ENCODE peak calls at places on chromosomes 7 and 10, in nine cellular contexts. Z is esophagus squamous epithelium, A is upper lobe of left lung, F is H1, O is uterus, V is HepG2, T is HCT116, U is spleen, X is K562. W is an unnamed sample. For H3K36me3, the result is how much of the 10 kb centered on the place peaks cover.

GRCh38 chr10:12432402-12433189 is 83.2 kb downstream of the CAMK1D start:
- DNase-seq in Z (no peak), A (no peak), U (peak), T (no peak), X (no peak), V (no peak), O (no peak), F (no peak), W (no peak)

GRCh38 chr10:128306966-128307365 is 180.7 kb upstream of the MKI67 start:
- DNase-seq in Z (no peak), F (no peak), O (no peak), U (no peak), A (no peak), V (no peak), T (no peak), X (no peak), W (no peak)

GRCh38 chr10:10213237-10213636 is 804.4 kb upstream of the CELF2 start:
- DNase-seq in Z (no peak), V (no peak), U (no peak), T (no peak), F (no peak), A (no peak), O (no peak), X (no peak), W (no peak)

GRCh38 chr10:3805791-3806381 is 20.9 kb upstream of the KLF6 start:
- DNase-seq in A (no peak), O (peak), X (peak), T (peak), Z (no peak), U (peak), V (no peak), F (no peak), W (no peak)

GRCh38 chr10:3147117-3147820 is 25.3 kb downstream of the PITRM1 start:
- DNase-seq in V (no peak), O (no peak), T (no peak), X (no peak), A (peak), Z (no peak), U (no peak), F (no peak), W (no peak)

GRCh38 chr7:127107601-127108007 is 145.1 kb downstream of the GRM8 start:
- DNase-seq in Z (no peak), F (peak), A (no peak), T (peak), X (peak), U (no peak), O (no peak), V (peak), W (peak)

GRCh38 chr7:141752634-141753033 is 11.3 kb upstream of the TAS2R3 start:
- DNase-seq in T (no peak), Z (no peak), V (no peak), U (no peak), O (no peak), A (no peak), X (peak), F (no peak), W (no peak)

GRCh38 chr10:119120413-119120867 is 16.5 kb downstream of the DENND10 start:
- DNase-seq in Z (no peak), X (peak), T (no peak), U (no peak), F (no peak), V (peak), O (no peak), A (no peak), W (no peak)

GRCh38 chr10:44458671-44459403 is 73.9 kb upstream of the CXCL12 start:
- DNase-seq in A (peak), V (no peak), Z (no peak), F (no peak), T (no peak), U (no peak), O (no peak), X (no peak), W (peak)

GRCh38 chr10:50439187-50439586 is 184.6 kb downstream of the SGMS1 start:
- DNase-seq in Z (no peak), A (no peak), F (no peak), O (no peak), T (no peak), X (peak), U (no peak), V (no peak), W (no peak)

GRCh38 chr10:23196915-23197314 is 4.8 kb downstream of the PTF1A start:
- DNase-seq in X (no peak), U (no peak), V (no peak), F (no peak), O (no peak), T (no peak), A (no peak), Z (no peak), W (no peak)

GRCh38 chr10:72194949-72195348 is 20.9 kb upstream of the ANAPC16 start:
- DNase-seq in Z (no peak), O (no peak), V (no peak), X (no peak), A (no peak), U (no peak), T (no peak), F (no peak), W (no peak)

GRCh38 chr7:151245360-151246160 is 2.9 kb downstream of the SMARCD3 start:
- DNase-seq in Z (no peak), U (peak), O (no peak), V (no peak), X (peak), T (no peak), F (peak), A (peak), W (peak)

GRCh38 chr7:74544706-74545469 is 91.2 kb downstream of the GTF2IRD1 start:
- DNase-seq in F (peak), Z (no peak), U (no peak), V (peak), O (no peak), A (no peak), T (peak), X (peak), W (no peak)

GRCh38 chr10:811379-811778 is 120.1 kb downstream of the LARP4B start:
- DNase-seq in U (no peak), Z (no peak), F (no peak), V (no peak), X (no peak), T (no peak), O (no peak), A (no peak), W (no peak)

DNA sequence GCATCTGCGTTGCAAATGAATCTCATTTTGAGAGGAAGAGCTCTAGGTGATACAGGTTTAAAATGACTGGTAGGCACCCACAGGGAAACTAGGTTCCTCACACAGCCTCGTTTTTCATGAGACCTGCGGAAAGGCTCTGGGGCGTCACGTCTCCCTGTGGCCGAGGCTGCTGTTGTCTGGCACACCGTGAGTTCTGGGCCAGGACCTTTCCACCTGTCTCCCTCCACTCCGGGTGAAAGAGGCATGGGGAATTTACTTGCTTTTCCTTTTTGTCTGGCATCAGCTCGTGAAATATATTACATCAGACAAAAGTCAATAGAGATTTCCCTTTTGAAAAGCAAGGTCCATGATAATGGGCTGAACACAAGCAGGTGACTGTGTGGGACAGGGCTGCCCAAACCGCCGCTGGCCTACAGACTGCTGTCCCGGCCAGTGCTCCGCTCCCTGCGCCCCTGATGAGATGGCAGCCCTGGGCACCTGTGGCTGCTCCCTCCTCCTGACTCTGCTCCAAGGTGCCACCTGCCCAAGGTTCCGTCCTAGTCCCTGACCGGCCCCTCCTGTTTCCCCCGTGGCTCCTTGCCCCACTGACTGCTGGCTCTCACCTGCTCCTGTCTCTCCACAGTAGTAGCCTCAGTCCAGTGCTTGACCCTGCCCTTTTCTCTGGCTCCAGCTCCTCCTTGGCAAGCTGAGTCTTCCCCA is 109.6 kb downstream of the NKX6-2 start:
- DNase-seq in F (no peak), O (no peak), X (no peak), T (no peak), U (peak), Z (no peak), A (peak), V (peak), W (peak)
- TF ChIP-seq POLR2A in F (no peak), O (no peak), X (no peak), T (no peak), U (no peak), Z (no peak), A (no peak), V (no peak), W (no peak)

DNA sequence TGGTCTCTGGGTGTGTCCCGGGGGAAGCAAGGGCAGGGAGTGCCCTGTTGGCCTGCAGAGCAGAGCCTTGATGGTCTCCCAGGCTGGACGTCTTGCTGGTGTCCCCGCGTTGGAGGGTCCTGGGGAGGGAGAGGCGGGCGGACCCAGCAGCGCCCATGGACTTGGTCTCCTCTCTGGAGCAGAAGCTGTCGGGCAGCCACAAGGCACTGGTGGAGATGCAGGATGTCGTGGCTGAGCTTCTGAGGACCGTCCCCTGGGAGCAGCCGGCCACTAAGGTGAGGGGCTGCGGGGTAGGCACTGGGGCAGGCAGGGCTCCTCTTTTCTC is 20.9 kb downstream of the TTYH3 start:
- DNase-seq in A (peak), V (no peak), X (no peak), Z (no peak), T (no peak), F (no peak), O (no peak), U (no peak), W (no peak)
- H3K36me3 ChIP-seq in A (under half), V (under half), X (under half), Z (half or more), T (under half), F (under half), O (under half), U (half or more), W (under half)

GRCh38 chr7:157969995-157970394 is 617.6 kb downstream of the PTPRN2 start:
- DNase-seq in T (no peak), U (peak), V (no peak), A (no peak), F (no peak), X (no peak), Z (no peak), O (no peak), W (no peak)
- H3K4me3 ChIP-seq in T (no peak), U (no peak), V (no peak), A (no peak), F (no peak), X (no peak), Z (no peak), O (no peak), W (no peak)

DNA sequence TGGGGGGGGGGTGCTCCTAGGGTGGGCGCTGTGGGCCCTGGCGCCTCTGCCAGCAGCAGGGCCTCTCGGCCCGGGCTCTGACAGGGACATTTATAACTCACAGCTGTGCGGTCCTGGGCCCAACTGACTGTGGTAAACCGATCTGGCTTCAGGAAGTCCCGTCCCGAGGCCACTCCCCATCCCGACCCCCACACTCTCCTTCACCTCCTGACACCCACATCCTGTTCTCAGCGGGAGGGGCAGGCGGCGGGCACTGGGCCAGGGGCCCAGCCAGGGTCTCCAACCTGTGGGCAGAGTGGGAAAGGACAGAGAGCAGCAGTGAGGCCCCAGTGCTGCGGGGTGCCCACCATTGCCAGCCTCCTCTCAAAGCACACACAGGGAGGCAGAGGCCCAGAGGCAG is 69.1 kb downstream of the ZMIZ1 start:
- DNase-seq in X (no peak), T (no peak), O (no peak), V (no peak), U (peak), Z (no peak), F (no peak), A (no peak), W (no peak)
- TF ChIP-seq POLR2A in X (no peak), T (no peak), O (no peak), V (no peak), U (no peak), Z (no peak), F (no peak), A (no peak), W (no peak)

GRCh38 chr10:73234695-73235094 is 12.4 kb downstream of the DNAJC9 start:
- DNase-seq in F (no peak), O (no peak), X (no peak), U (no peak), V (no peak), T (no peak), A (no peak), Z (no peak), W (no peak)

GRCh38 chr10:73244866-73245477 is 2.1 kb downstream of the DNAJC9 start:
- DNase-seq in U (no peak), V (no peak), O (no peak), F (no peak), T (no peak), A (no peak), Z (no peak), X (peak), W (no peak)

GRCh38 chr10:73238990-73239566 is 8.0 kb downstream of the DNAJC9 start:
- DNase-seq in A (no peak), U (no peak), Z (no peak), O (no peak), F (no peak), X (no peak), V (no peak), T (no peak), W (no peak)

GRCh38 chr10:73239908-73240307 is 7.1 kb downstream of the DNAJC9 start:
- DNase-seq in X (no peak), A (no peak), T (no peak), F (no peak), Z (no peak), O (no peak), U (no peak), V (no peak), W (no peak)
- H3K36me3 ChIP-seq in X (half or more), A (under half), T (under half), F (half or more), Z (half or more), O (under half), U (half or more), V (under half), W (half or more)